ENCODE peak calls at places on chromosomes 16 and 17, in four cellular contexts. O is GM12878, X is K562, M is HepG2. J is an unnamed sample.

GRCh38 chr16:75462804-75463203 is 1.7 kb downstream of the TMEM170A start:
- DNase-seq in O (no peak), X (no peak), M (no peak), J (no peak)

GRCh38 chr17:39754161-39754957 is 16.6 kb downstream of the GRB7 start:
- DNase-seq in M (peak), X (peak), O (peak), J (peak)

GRCh38 chr17:47192549-47192948 is 3.5 kb upstream of the CDC27 start:
- DNase-seq in O (peak), M (no peak), X (no peak), J (no peak)

GRCh38 chr17:42849451-42850157 is 1.4 kb upstream of the AOC3 start:
- DNase-seq in O (no peak), M (no peak), X (no peak), J (no peak)

GRCh38 chr17:2089021-2089422 is 34.1 kb downstream of the HIC1 start:
- DNase-seq in X (peak), M (no peak), O (no peak), J (no peak)

GRCh38 chr16:79598341-79599181 is 2.0 kb downstream of the MAF start:
- DNase-seq in X (no peak), M (no peak), O (no peak), J (peak)

GRCh38 chr17:66667491-66668030 is 167.4 kb upstream of the CACNG5 start:
- DNase-seq in X (no peak), M (no peak), O (peak), J (no peak)

GRCh38 chr17:1647802-1648581 is 1.7 kb downstream of the RILP start:
- DNase-seq in X (no peak), M (no peak), O (no peak), J (peak)

GRCh38 chr17:32546031-32546444 is 59.2 kb downstream of the CDK5R1 start:
- DNase-seq in M (no peak), X (no peak), O (no peak), J (peak)

GRCh38 chr17:57900991-57901743 is 51.3 kb upstream of the MRPS23 start:
- DNase-seq in O (no peak), M (no peak), X (no peak), J (no peak)

GRCh38 chr17:70329751-70330150 is 160.4 kb downstream of the KCNJ2 start:
- DNase-seq in X (no peak), M (no peak), O (no peak), J (no peak)

GRCh38 chr17:47703191-47703591 is 9.2 kb downstream of the TBKBP1 start:
- DNase-seq in M (no peak), O (no peak), X (no peak), J (no peak)

GRCh38 chr17:1820518-1821252 is 9.0 kb downstream of the SMYD4 start:
- DNase-seq in M (no peak), X (no peak), O (peak), J (no peak)

GRCh38 chr17:39772415-39772814 is 34.7 kb downstream of the GRB7 start:
- DNase-seq in X (no peak), O (no peak), M (no peak), J (no peak)

GRCh38 chr16:17224859-17225258 is 245.9 kb downstream of the XYLT1 start:
- DNase-seq in X (no peak), M (no peak), O (no peak), J (no peak)

GRCh38 chr17:55299162-55299838 is 34.5 kb downstream of the HLF start:
- DNase-seq in X (no peak), M (no peak), O (no peak), J (no peak)

GRCh38 chr17:16250635-16251034 is 33.6 kb downstream of the PIGL start:
- DNase-seq in X (no peak), O (no peak), M (peak), J (no peak)

GRCh38 chr17:82835766-82836512 is 3.9 kb downstream of the ZNF750 start:
- DNase-seq in M (no peak), O (no peak), X (no peak), J (peak)

GRCh38 chr17:45785373-45786193 is 1.5 kb downstream of the CRHR1 start:
- DNase-seq in M (no peak), O (no peak), X (no peak), J (peak)

GRCh38 chr16:774086-775001 is 13.8 kb downstream of the MSLN start:
- DNase-seq in X (no peak), O (no peak), M (no peak), J (no peak)

GRCh38 chr17:82377924-82378740 is 6.6 kb downstream of the UTS2R start:
- DNase-seq in O (no peak), X (no peak), M (no peak), J (no peak)

GRCh38 chr16:81608515-81609209 is 164.1 kb downstream of the CMIP start:
- DNase-seq in X (no peak), M (no peak), O (no peak), J (no peak)

GRCh38 chr17:79011451-79012147 is 2.0 kb upstream of the CANT1 start:
- DNase-seq in M (no peak), O (no peak), X (no peak), J (no peak)

GRCh38 chr17:28169621-28170349 is 127.3 kb downstream of the NLK start:
- DNase-seq in M (no peak), X (no peak), O (no peak), J (no peak)

GRCh38 chr16:20857281-20857680 is 42.9 kb downstream of the DCUN1D3 start:
- DNase-seq in X (no peak), M (no peak), O (no peak), J (no peak)
- TF ChIP-seq NR2C2 in X (no peak), M (no peak), O (no peak), J (no peak)

GRCh38 chr16:68961778-68962402 is 118.6 kb downstream of the TANGO6 start:
- DNase-seq in M (no peak), X (no peak), O (no peak), J (no peak)

GRCh38 chr16:68954871-68955635 is 111.7 kb downstream of the TANGO6 start:
- DNase-seq in O (no peak), M (no peak), X (no peak), J (no peak)

GRCh38 chr16:68960910-68961309 is 117.6 kb downstream of the TANGO6 start:
- DNase-seq in M (no peak), X (no peak), O (no peak), J (no peak)
- TF ChIP-seq NR2C2 in M (no peak), X (no peak), O (no peak), J (no peak)

GRCh38 chr16:8571061-8571596 is 19.2 kb downstream of the TMEM114 start:
- DNase-seq in X (no peak), M (peak), O (no peak), J (no peak)

GRCh38 chr16:8576141-8577004 is 13.9 kb downstream of the TMEM114 start:
- DNase-seq in X (no peak), O (no peak), M (no peak), J (no peak)

GRCh38 chr16:8572063-8572918 is 18.0 kb downstream of the TMEM114 start:
- DNase-seq in O (no peak), M (no peak), X (no peak), J (no peak)

GRCh38 chr16:8575399-8575798 is 14.9 kb downstream of the TMEM114 start:
- DNase-seq in X (no peak), M (no peak), O (no peak), J (no peak)

GRCh38 chr16:8572919-8573724 is 17.2 kb downstream of the TMEM114 start:
- DNase-seq in M (peak), X (peak), O (no peak), J (peak)
- TF ChIP-seq NR2C2 in M (no peak), X (no peak), O (no peak), J (no peak)

GRCh38 chr16:16150878-16151152 is 72.5 kb downstream of the ABCC6 start:
- DNase-seq in O (no peak), M (no peak), X (no peak), J (no peak)
- TF ChIP-seq NR2C2 in O (no peak), M (no peak), X (no peak), J (no peak)

GRCh38 chr16:1913327-1914083 is 4.7 kb downstream of the HS3ST6 start:
- DNase-seq in M (no peak), O (no peak), X (no peak), J (no peak)
- TF ChIP-seq NR2C2 in M (no peak), O (no peak), X (no peak), J (no peak)

J was measured in WTC11.